ENCODE peak calls at places on chromosomes 1 and 21, in nine cellular contexts. B, A, J, I, L, E, S, H and W are unnamed samples.

GRCh38 chr1:22702671-22703070 is 8.0 kb upstream of the EPHB2 start:
- DNase-seq in A (no peak), H (no peak), I (no peak), E (peak; percentile 13), S (peak; percentile 70), J (no peak), B (no peak), L (no peak), W (no peak)

GRCh38 chr1:198657550-198658064 is 18.8 kb downstream of the PTPRC start:
- DNase-seq in H (no peak), S (no peak), J (peak; percentile 94), L (no peak), B (no peak), E (peak; percentile 98), I (peak; percentile 65), A (no peak), W (peak; percentile 57)

GRCh38 chr1:52544665-52545525 is 8.0 kb downstream of the TUT4 start:
- DNase-seq in L (no peak), S (no peak), I (no peak), B (no peak), J (no peak), H (no peak), A (no peak), E (no peak), W (no peak)

GRCh38 chr1:40818264-40818961 is 34.8 kb downstream of the KCNQ4 start:
- DNase-seq in S (peak; percentile 88), E (no peak), H (peak; percentile 94), J (peak; percentile 94), L (peak; percentile 80), A (peak; percentile 77), B (peak; percentile 69), I (peak; percentile 90), W (no peak)

GRCh38 chr1:43423672-43424550 is 29.8 kb downstream of the HYI start:
- DNase-seq in E (no peak), L (no peak), S (peak; percentile 53), A (no peak), H (no peak), I (no peak), J (no peak), B (no peak), W (no peak)

GRCh38 chr1:84632975-84633427 is 57.3 kb downstream of the SSX2IP start:
- DNase-seq in L (no peak), A (no peak), S (peak; percentile 57), B (no peak), H (no peak), E (peak; percentile 83), J (no peak), I (no peak), W (peak; percentile 35)

GRCh38 chr21:45140346-45140940 is 66.1 kb downstream of the ADARB1 start:
- DNase-seq in J (peak; percentile 92), S (peak; percentile 74), B (peak; percentile 90), L (peak; percentile 39), E (peak; percentile 95), H (peak; percentile 86), I (peak; percentile 60), A (peak; percentile 82), W (peak; percentile 86)

GRCh38 chr1:164786980-164787833 is 228.2 kb downstream of the PBX1 start:
- DNase-seq in S (peak; percentile 85), L (peak; percentile 31), B (peak; percentile 94), A (peak; percentile 89), H (peak; percentile 87), E (peak; percentile 75), I (peak; percentile 33), J (peak; percentile 86), W (peak; percentile 59)

GRCh38 chr1:4468386-4468785 is 186.0 kb upstream of the AJAP1 start:
- DNase-seq in L (no peak), B (no peak), S (no peak), J (no peak), E (no peak), H (no peak), A (no peak), I (no peak), W (no peak)

GRCh38 chr1:167152192-167152876 is 58.5 kb downstream of the STYXL2 start:
- DNase-seq in H (no peak), J (no peak), I (no peak), E (no peak), A (no peak), L (no peak), S (no peak), B (no peak), W (no peak)

GRCh38 chr1:92480200-92480812 is 6.4 kb downstream of the GFI1 start:
- DNase-seq in B (no peak), H (peak; percentile 72), L (no peak), I (no peak), S (peak; percentile 25), E (no peak), J (no peak), A (no peak), W (no peak)

GRCh38 chr1:92482665-92483441 is 3.9 kb downstream of the GFI1 start:
- DNase-seq in I (peak; percentile 32), J (peak; percentile 44), A (no peak), L (no peak), H (peak; percentile 86), E (no peak), S (peak; percentile 27), B (peak; percentile 15), W (no peak)

GRCh38 chr1:92480813-92481597 is 5.7 kb downstream of the GFI1 start:
- DNase-seq in B (peak; percentile 23), H (peak; percentile 79), E (no peak), I (no peak), A (no peak), S (no peak), J (no peak), L (no peak), W (no peak)

GRCh38 chr1:92482404-92482664 is 4.4 kb downstream of the GFI1 start:
- DNase-seq in J (peak; percentile 19), S (no peak), E (no peak), B (peak; percentile 50), A (no peak), H (peak; percentile 82), L (no peak), I (no peak), W (no peak)

GRCh38 chr1:92481598-92482403 is 4.9 kb downstream of the GFI1 start:
- DNase-seq in A (no peak), S (peak; percentile 21), J (peak; percentile 36), I (no peak), B (peak; percentile 33), L (no peak), H (no peak), E (no peak), W (no peak)
- H3K4me3 ChIP-seq in A (no peak overlapping the region), S (peak overlapping the region; percentile 63), J (peak overlapping the region; percentile 77), I (no peak overlapping the region), B (peak overlapping the region; percentile 11), L (peak overlapping the region; percentile 94), H (peak overlapping the region; percentile 82), E (no peak overlapping the region), W (peak overlapping the region; percentile 18)

GRCh38 chr1:28577052-28577678 is 14.9 kb upstream of the RAB42 start:
- DNase-seq in S (no peak), B (no peak), J (peak; percentile 74), A (no peak), I (no peak), E (no peak), L (no peak), H (no peak), W (peak; percentile 42)

GRCh38 chr1:28580706-28581530 is 11.1 kb upstream of the RAB42 start:
- DNase-seq in E (peak; percentile 56), B (peak; percentile 58), S (peak; percentile 55), H (peak; percentile 79), I (peak; percentile 65), L (peak; percentile 37), A (peak; percentile 63), J (peak; percentile 75), W (no peak)

GRCh38 chr1:28577738-28578536 is 14.1 kb upstream of the RAB42 start:
- DNase-seq in H (no peak), B (no peak), J (peak; percentile 70), L (no peak), A (peak; percentile 27), S (no peak), E (no peak), I (no peak), W (no peak)

GRCh38 chr1:28578696-28579218 is 13.3 kb upstream of the RAB42 start:
- DNase-seq in H (no peak), B (no peak), E (no peak), J (no peak), A (no peak), I (no peak), S (no peak), L (no peak), W (no peak)

GRCh38 chr1:28579374-28579773 is 12.7 kb upstream of the RAB42 start:
- DNase-seq in A (no peak), L (no peak), E (no peak), B (no peak), H (no peak), I (no peak), J (no peak), S (no peak), W (no peak)
- H3K36me3 ChIP-seq in A (peaks cover 55% of the 10 kb centered on the region), L (peaks cover 25% of the 10 kb centered on the region), E (peaks cover 40% of the 10 kb centered on the region), B (peaks cover 33% of the 10 kb centered on the region), H (peaks cover 55% of the 10 kb centered on the region), I (peaks cover 38% of the 10 kb centered on the region), J (peaks cover 32% of the 10 kb centered on the region), S (peaks cover 8% of the 10 kb centered on the region), W (peaks cover 48% of the 10 kb centered on the region)

GRCh38 chr21:40602105-40602504 is 244.9 kb downstream of the DSCAM start:
- DNase-seq in J (no peak), S (no peak), E (no peak), H (no peak), L (no peak), A (no peak), I (no peak), B (no peak), W (no peak)

GRCh38 chr21:40605094-40605493 is 241.9 kb downstream of the DSCAM start:
- DNase-seq in E (no peak), L (no peak), A (no peak), S (no peak), J (no peak), H (no peak), B (no peak), I (no peak), W (no peak)

GRCh38 chr21:40603774-40604173 is 243.2 kb downstream of the DSCAM start:
- DNase-seq in L (no peak), H (no peak), B (no peak), E (no peak), J (no peak), S (no peak), I (no peak), A (no peak), W (no peak)

GRCh38 chr21:40606341-40606740 is 240.6 kb downstream of the DSCAM start:
- DNase-seq in H (no peak), I (no peak), B (no peak), S (no peak), L (no peak), J (no peak), E (no peak), A (no peak), W (no peak)
- H3K9me3 ChIP-seq in H (no peaks in the 10 kb centered on the region), I (no peaks in the 10 kb centered on the region), B (no peaks in the 10 kb centered on the region), S (no peaks in the 10 kb centered on the region), L (no peaks in the 10 kb centered on the region), J (peaks cover 30% of the 10 kb centered on the region), E (peaks cover 11% of the 10 kb centered on the region), A (no peaks in the 10 kb centered on the region), W (peaks cover 4% of the 10 kb centered on the region)

DNA sequence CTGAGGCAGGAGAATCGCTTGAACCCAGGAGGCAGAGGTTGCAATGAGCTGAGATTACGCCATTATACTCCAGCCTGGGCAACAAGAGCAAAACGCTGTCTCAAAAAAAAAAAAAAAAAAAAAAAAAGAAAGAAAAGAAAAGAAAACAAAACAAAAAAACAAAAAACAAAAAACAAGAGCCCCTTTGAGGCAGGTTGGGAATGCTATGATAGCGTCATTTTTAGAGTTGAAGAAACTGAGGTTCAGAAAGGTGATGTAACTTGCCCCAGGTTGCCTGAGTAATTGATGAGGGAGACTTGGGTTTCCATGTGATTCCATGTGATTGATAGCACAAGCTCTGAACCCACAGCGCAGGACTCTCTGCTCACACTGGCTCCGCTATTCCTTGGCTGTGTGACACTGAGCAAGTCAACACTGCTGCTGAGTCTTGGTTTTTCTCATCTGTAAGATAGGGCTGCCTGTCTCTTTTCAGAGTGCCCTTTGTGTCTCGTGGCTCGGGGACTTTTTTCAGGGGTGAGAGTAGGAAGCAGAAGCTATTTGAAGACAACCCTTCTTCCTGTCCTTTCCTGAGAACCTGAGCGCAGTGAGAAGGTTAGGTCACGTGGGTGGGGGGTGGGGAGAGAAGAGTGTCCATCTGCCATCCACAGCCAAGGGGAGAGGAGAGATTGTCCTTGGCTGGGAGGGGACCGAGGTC is 2.5 kb downstream of the CNR2 start:
- DNase-seq in H (no peak), L (no peak), B (no peak), A (peak; percentile 62), S (no peak), I (no peak), E (no peak), J (peak; percentile 67), W (no peak)
- H3K4me3 ChIP-seq in H (peak overlapping the region; percentile 74), L (peak overlapping the region; percentile 21), B (no peak overlapping the region), A (no peak overlapping the region), S (no peak overlapping the region), I (no peak overlapping the region), E (no peak overlapping the region), J (peak overlapping the region; percentile 64), W (no peak overlapping the region)